ENCODE peak calls at places on chromosomes 5 and 9, in nine cellular contexts. One of them, this sample, is unnamed.

GRCh38 chr9:73370053-73370452 is 218.4 kb downstream of the ANXA1 start:
- DNase-seq in hepatic stellate cell: no peak
- DNase-seq in type B pancreatic cell: no peak
- DNase-seq in HFF-Myc: no peak
- DNase-seq in substantia nigra: no peak
- DNase-seq in NCI-H1436: peak
- DNase-seq in activated CD8-positive, alpha-beta memory T cell treated with anti-CD3 and anti-CD28 coated beads, Interleukin-2, amount 50 U/mL, for 48 hours: no peak
- DNase-seq in T-helper 1 cell: no peak
- DNase-seq in HEK293T: no peak
- DNase-seq in this sample: no peak

GRCh38 chr9:128191406-128192046 is at the start of gene CIZ1:
- DNase-seq in hepatic stellate cell: peak
- DNase-seq in type B pancreatic cell: peak
- DNase-seq in HFF-Myc: no peak
- DNase-seq in substantia nigra: peak
- DNase-seq in NCI-H1436: peak
- DNase-seq in activated CD8-positive, alpha-beta memory T cell treated with anti-CD3 and anti-CD28 coated beads, Interleukin-2, amount 50 U/mL, for 48 hours: peak
- DNase-seq in T-helper 1 cell: peak
- DNase-seq in HEK293T: peak
- DNase-seq in this sample: peak

GRCh38 chr9:124854161-124854560 is 901 bp downstream of the WDR38 start:
- DNase-seq in hepatic stellate cell: no peak
- DNase-seq in type B pancreatic cell: no peak
- DNase-seq in HFF-Myc: no peak
- DNase-seq in substantia nigra: no peak
- DNase-seq in NCI-H1436: no peak
- DNase-seq in activated CD8-positive, alpha-beta memory T cell treated with anti-CD3 and anti-CD28 coated beads, Interleukin-2, amount 50 U/mL, for 48 hours: no peak
- DNase-seq in T-helper 1 cell: no peak
- DNase-seq in HEK293T: no peak
- DNase-seq in this sample: no peak

GRCh38 chr5:80988419-80988925 is 28.3 kb downstream of the RASGRF2 start:
- DNase-seq in hepatic stellate cell: no peak
- DNase-seq in type B pancreatic cell: no peak
- DNase-seq in HFF-Myc: no peak
- DNase-seq in substantia nigra: no peak
- DNase-seq in NCI-H1436: no peak
- DNase-seq in activated CD8-positive, alpha-beta memory T cell treated with anti-CD3 and anti-CD28 coated beads, Interleukin-2, amount 50 U/mL, for 48 hours: no peak
- DNase-seq in T-helper 1 cell: no peak
- DNase-seq in HEK293T: no peak
- DNase-seq in this sample: no peak

GRCh38 chr5:129367883-129368282 is 92.2 kb upstream of the ADAMTS19 start:
- DNase-seq in hepatic stellate cell: no peak
- DNase-seq in type B pancreatic cell: no peak
- DNase-seq in HFF-Myc: no peak
- DNase-seq in substantia nigra: no peak
- DNase-seq in NCI-H1436: no peak
- DNase-seq in activated CD8-positive, alpha-beta memory T cell treated with anti-CD3 and anti-CD28 coated beads, Interleukin-2, amount 50 U/mL, for 48 hours: no peak
- DNase-seq in T-helper 1 cell: no peak
- DNase-seq in HEK293T: no peak
- DNase-seq in this sample: no peak

GRCh38 chr5:170363671-170364070 is 25.5 kb downstream of the KCNMB1 start:
- DNase-seq in hepatic stellate cell: no peak
- DNase-seq in type B pancreatic cell: no peak
- DNase-seq in HFF-Myc: no peak
- DNase-seq in substantia nigra: peak
- DNase-seq in NCI-H1436: no peak
- DNase-seq in activated CD8-positive, alpha-beta memory T cell treated with anti-CD3 and anti-CD28 coated beads, Interleukin-2, amount 50 U/mL, for 48 hours: no peak
- DNase-seq in T-helper 1 cell: no peak
- DNase-seq in HEK293T: no peak
- DNase-seq in this sample: no peak

GRCh38 chr5:150644496-150644895 is 4.0 kb downstream of the SYNPO start:
- DNase-seq in hepatic stellate cell: no peak
- DNase-seq in type B pancreatic cell: no peak
- DNase-seq in HFF-Myc: no peak
- DNase-seq in substantia nigra: no peak
- DNase-seq in NCI-H1436: no peak
- DNase-seq in activated CD8-positive, alpha-beta memory T cell treated with anti-CD3 and anti-CD28 coated beads, Interleukin-2, amount 50 U/mL, for 48 hours: no peak
- DNase-seq in T-helper 1 cell: no peak
- DNase-seq in HEK293T: no peak
- DNase-seq in this sample: no peak

GRCh38 chr5:149614034-149614907 is 33.0 kb downstream of the ARHGEF37 start:
- DNase-seq in hepatic stellate cell: no peak
- DNase-seq in type B pancreatic cell: no peak
- DNase-seq in HFF-Myc: no peak
- DNase-seq in substantia nigra: no peak
- DNase-seq in NCI-H1436: no peak
- DNase-seq in activated CD8-positive, alpha-beta memory T cell treated with anti-CD3 and anti-CD28 coated beads, Interleukin-2, amount 50 U/mL, for 48 hours: no peak
- DNase-seq in T-helper 1 cell: no peak
- DNase-seq in HEK293T: no peak
- DNase-seq in this sample: no peak

GRCh38 chr9:72046593-72047456 is 13.6 kb downstream of the C9orf57 start:
- DNase-seq in hepatic stellate cell: no peak
- DNase-seq in type B pancreatic cell: no peak
- DNase-seq in HFF-Myc: no peak
- DNase-seq in substantia nigra: no peak
- DNase-seq in NCI-H1436: no peak
- DNase-seq in activated CD8-positive, alpha-beta memory T cell treated with anti-CD3 and anti-CD28 coated beads, Interleukin-2, amount 50 U/mL, for 48 hours: no peak
- DNase-seq in T-helper 1 cell: no peak
- DNase-seq in HEK293T: no peak
- DNase-seq in this sample: no peak

GRCh38 chr5:98902733-98903132 is 26.1 kb downstream of the CHD1 start:
- DNase-seq in hepatic stellate cell: peak
- DNase-seq in type B pancreatic cell: no peak
- DNase-seq in HFF-Myc: no peak
- DNase-seq in substantia nigra: no peak
- DNase-seq in NCI-H1436: no peak
- DNase-seq in activated CD8-positive, alpha-beta memory T cell treated with anti-CD3 and anti-CD28 coated beads, Interleukin-2, amount 50 U/mL, for 48 hours: no peak
- DNase-seq in T-helper 1 cell: no peak
- DNase-seq in HEK293T: no peak
- DNase-seq in this sample: no peak

GRCh38 chr5:181243521-181244307 is at the start of gene RACK1:
- DNase-seq in hepatic stellate cell: peak
- DNase-seq in type B pancreatic cell: peak
- DNase-seq in HFF-Myc: no peak
- DNase-seq in substantia nigra: no peak
- DNase-seq in NCI-H1436: no peak
- DNase-seq in activated CD8-positive, alpha-beta memory T cell treated with anti-CD3 and anti-CD28 coated beads, Interleukin-2, amount 50 U/mL, for 48 hours: peak
- DNase-seq in T-helper 1 cell: peak
- DNase-seq in HEK293T: peak
- DNase-seq in this sample: no peak

GRCh38 chr9:133891741-133892140 is 100.4 kb downstream of the VAV2 start:
- DNase-seq in hepatic stellate cell: no peak
- DNase-seq in type B pancreatic cell: no peak
- DNase-seq in HFF-Myc: no peak
- DNase-seq in substantia nigra: no peak
- DNase-seq in NCI-H1436: no peak
- DNase-seq in activated CD8-positive, alpha-beta memory T cell treated with anti-CD3 and anti-CD28 coated beads, Interleukin-2, amount 50 U/mL, for 48 hours: no peak
- DNase-seq in T-helper 1 cell: no peak
- DNase-seq in HEK293T: no peak
- DNase-seq in this sample: no peak

GRCh38 chr9:36575411-36575882 is 2.8 kb downstream of the MELK start:
- DNase-seq in hepatic stellate cell: peak
- DNase-seq in type B pancreatic cell: no peak
- DNase-seq in HFF-Myc: no peak
- DNase-seq in substantia nigra: no peak
- DNase-seq in NCI-H1436: no peak
- DNase-seq in activated CD8-positive, alpha-beta memory T cell treated with anti-CD3 and anti-CD28 coated beads, Interleukin-2, amount 50 U/mL, for 48 hours: no peak
- DNase-seq in T-helper 1 cell: no peak
- DNase-seq in HEK293T: no peak
- DNase-seq in this sample: no peak

GRCh38 chr9:33797837-33798236 is 2.5 kb downstream of the PRSS3 start:
- DNase-seq in hepatic stellate cell: no peak
- DNase-seq in type B pancreatic cell: no peak
- DNase-seq in HFF-Myc: no peak
- DNase-seq in substantia nigra: no peak
- DNase-seq in NCI-H1436: no peak
- DNase-seq in activated CD8-positive, alpha-beta memory T cell treated with anti-CD3 and anti-CD28 coated beads, Interleukin-2, amount 50 U/mL, for 48 hours: no peak
- DNase-seq in T-helper 1 cell: no peak
- DNase-seq in HEK293T: no peak
- DNase-seq in this sample: no peak

GRCh38 chr5:54707841-54708240 is 190.3 kb downstream of the SNX18 start:
- DNase-seq in hepatic stellate cell: no peak
- DNase-seq in type B pancreatic cell: no peak
- DNase-seq in HFF-Myc: no peak
- DNase-seq in substantia nigra: no peak
- DNase-seq in NCI-H1436: no peak
- DNase-seq in activated CD8-positive, alpha-beta memory T cell treated with anti-CD3 and anti-CD28 coated beads, Interleukin-2, amount 50 U/mL, for 48 hours: no peak
- DNase-seq in T-helper 1 cell: no peak
- DNase-seq in HEK293T: no peak
- DNase-seq in this sample: no peak

GRCh38 chr9:12875216-12875615 is 100.4 kb downstream of the LURAP1L start:
- DNase-seq in hepatic stellate cell: no peak
- DNase-seq in type B pancreatic cell: no peak
- DNase-seq in HFF-Myc: no peak
- DNase-seq in substantia nigra: no peak
- DNase-seq in NCI-H1436: no peak
- DNase-seq in activated CD8-positive, alpha-beta memory T cell treated with anti-CD3 and anti-CD28 coated beads, Interleukin-2, amount 50 U/mL, for 48 hours: no peak
- DNase-seq in T-helper 1 cell: no peak
- DNase-seq in HEK293T: no peak
- DNase-seq in this sample: no peak

GRCh38 chr5:168603776-168604175 is 24.6 kb upstream of the PANK3 start:
- DNase-seq in hepatic stellate cell: no peak
- DNase-seq in type B pancreatic cell: no peak
- DNase-seq in HFF-Myc: no peak
- DNase-seq in substantia nigra: no peak
- DNase-seq in NCI-H1436: no peak
- DNase-seq in activated CD8-positive, alpha-beta memory T cell treated with anti-CD3 and anti-CD28 coated beads, Interleukin-2, amount 50 U/mL, for 48 hours: no peak
- DNase-seq in T-helper 1 cell: no peak
- DNase-seq in HEK293T: no peak
- DNase-seq in this sample: no peak

GRCh38 chr9:114207034-114207815 is 51.9 kb downstream of the COL27A1 start:
- DNase-seq in hepatic stellate cell: peak
- DNase-seq in type B pancreatic cell: no peak
- DNase-seq in HFF-Myc: no peak
- DNase-seq in substantia nigra: peak
- DNase-seq in NCI-H1436: no peak
- DNase-seq in activated CD8-positive, alpha-beta memory T cell treated with anti-CD3 and anti-CD28 coated beads, Interleukin-2, amount 50 U/mL, for 48 hours: no peak
- DNase-seq in T-helper 1 cell: no peak
- DNase-seq in HEK293T: no peak
- DNase-seq in this sample: no peak

GRCh38 chr5:79771387-79771786 is 81.8 kb downstream of the CMYA5 start:
- DNase-seq in hepatic stellate cell: peak
- DNase-seq in type B pancreatic cell: no peak
- DNase-seq in HFF-Myc: peak
- DNase-seq in substantia nigra: no peak
- DNase-seq in NCI-H1436: no peak
- DNase-seq in activated CD8-positive, alpha-beta memory T cell treated with anti-CD3 and anti-CD28 coated beads, Interleukin-2, amount 50 U/mL, for 48 hours: no peak
- DNase-seq in T-helper 1 cell: no peak
- DNase-seq in HEK293T: peak
- DNase-seq in this sample: no peak

GRCh38 chr5:174750720-174751119 is 26.3 kb downstream of the MSX2 start:
- DNase-seq in hepatic stellate cell: no peak
- DNase-seq in type B pancreatic cell: no peak
- DNase-seq in HFF-Myc: no peak
- DNase-seq in substantia nigra: no peak
- DNase-seq in NCI-H1436: no peak
- DNase-seq in activated CD8-positive, alpha-beta memory T cell treated with anti-CD3 and anti-CD28 coated beads, Interleukin-2, amount 50 U/mL, for 48 hours: no peak
- DNase-seq in T-helper 1 cell: no peak
- DNase-seq in HEK293T: no peak
- DNase-seq in this sample: no peak

GRCh38 chr9:68685770-68686169 is 19.3 kb upstream of the PIP5K1B start:
- DNase-seq in hepatic stellate cell: no peak
- DNase-seq in type B pancreatic cell: no peak
- DNase-seq in HFF-Myc: no peak
- DNase-seq in substantia nigra: no peak
- DNase-seq in NCI-H1436: no peak
- DNase-seq in activated CD8-positive, alpha-beta memory T cell treated with anti-CD3 and anti-CD28 coated beads, Interleukin-2, amount 50 U/mL, for 48 hours: no peak
- DNase-seq in T-helper 1 cell: no peak
- DNase-seq in HEK293T: peak
- DNase-seq in this sample: no peak

GRCh38 chr5:31362931-31363568 is 168.8 kb downstream of the DROSHA start:
- DNase-seq in hepatic stellate cell: no peak
- DNase-seq in type B pancreatic cell: no peak
- DNase-seq in HFF-Myc: no peak
- DNase-seq in substantia nigra: no peak
- DNase-seq in NCI-H1436: no peak
- DNase-seq in activated CD8-positive, alpha-beta memory T cell treated with anti-CD3 and anti-CD28 coated beads, Interleukin-2, amount 50 U/mL, for 48 hours: no peak
- DNase-seq in T-helper 1 cell: no peak
- DNase-seq in HEK293T: no peak
- DNase-seq in this sample: no peak

GRCh38 chr9:14018061-14018460 is 295.9 kb downstream of the NFIB start:
- DNase-seq in hepatic stellate cell: no peak
- DNase-seq in type B pancreatic cell: no peak
- DNase-seq in HFF-Myc: no peak
- DNase-seq in substantia nigra: no peak
- DNase-seq in NCI-H1436: no peak
- DNase-seq in activated CD8-positive, alpha-beta memory T cell treated with anti-CD3 and anti-CD28 coated beads, Interleukin-2, amount 50 U/mL, for 48 hours: no peak
- DNase-seq in T-helper 1 cell: no peak
- DNase-seq in HEK293T: no peak
- DNase-seq in this sample: no peak

GRCh38 chr5:150124111-150124557 is 31.5 kb downstream of the PDGFRB start:
- DNase-seq in hepatic stellate cell: no peak
- DNase-seq in type B pancreatic cell: no peak
- DNase-seq in HFF-Myc: no peak
- DNase-seq in substantia nigra: no peak
- DNase-seq in NCI-H1436: no peak
- DNase-seq in activated CD8-positive, alpha-beta memory T cell treated with anti-CD3 and anti-CD28 coated beads, Interleukin-2, amount 50 U/mL, for 48 hours: no peak
- DNase-seq in T-helper 1 cell: no peak
- DNase-seq in HEK293T: no peak
- DNase-seq in this sample: no peak

GRCh38 chr9:111190352-111190751 is 139.7 kb downstream of the OR2K2 start:
- DNase-seq in hepatic stellate cell: no peak
- DNase-seq in type B pancreatic cell: no peak
- DNase-seq in HFF-Myc: no peak
- DNase-seq in substantia nigra: no peak
- DNase-seq in NCI-H1436: no peak
- DNase-seq in activated CD8-positive, alpha-beta memory T cell treated with anti-CD3 and anti-CD28 coated beads, Interleukin-2, amount 50 U/mL, for 48 hours: no peak
- DNase-seq in T-helper 1 cell: no peak
- DNase-seq in HEK293T: no peak
- DNase-seq in this sample: no peak

GRCh38 chr5:6453937-6454560 is 5.4 kb downstream of the UBE2QL1 start:
- DNase-seq in hepatic stellate cell: no peak
- DNase-seq in type B pancreatic cell: no peak
- DNase-seq in HFF-Myc: no peak
- DNase-seq in substantia nigra: no peak
- DNase-seq in NCI-H1436: no peak
- DNase-seq in activated CD8-positive, alpha-beta memory T cell treated with anti-CD3 and anti-CD28 coated beads, Interleukin-2, amount 50 U/mL, for 48 hours: no peak
- DNase-seq in T-helper 1 cell: no peak
- DNase-seq in HEK293T: no peak
- DNase-seq in this sample: no peak

GRCh38 chr9:75797181-75797580 is 93.3 kb upstream of the PCSK5 start:
- DNase-seq in hepatic stellate cell: no peak
- DNase-seq in type B pancreatic cell: no peak
- DNase-seq in HFF-Myc: no peak
- DNase-seq in substantia nigra: no peak
- DNase-seq in NCI-H1436: no peak
- DNase-seq in activated CD8-positive, alpha-beta memory T cell treated with anti-CD3 and anti-CD28 coated beads, Interleukin-2, amount 50 U/mL, for 48 hours: no peak
- DNase-seq in T-helper 1 cell: no peak
- DNase-seq in HEK293T: no peak
- DNase-seq in this sample: no peak

GRCh38 chr5:67971223-67971830 is 244.2 kb upstream of the PIK3R1 start:
- DNase-seq in hepatic stellate cell: no peak
- DNase-seq in type B pancreatic cell: no peak
- DNase-seq in HFF-Myc: no peak
- DNase-seq in substantia nigra: no peak
- DNase-seq in NCI-H1436: no peak
- DNase-seq in activated CD8-positive, alpha-beta memory T cell treated with anti-CD3 and anti-CD28 coated beads, Interleukin-2, amount 50 U/mL, for 48 hours: no peak
- DNase-seq in T-helper 1 cell: no peak
- DNase-seq in HEK293T: no peak
- DNase-seq in this sample: no peak

GRCh38 chr5:151255621-151256286 is 2.8 kb downstream of the GM2A start:
- DNase-seq in hepatic stellate cell: no peak
- DNase-seq in type B pancreatic cell: no peak
- DNase-seq in HFF-Myc: no peak
- DNase-seq in substantia nigra: no peak
- DNase-seq in NCI-H1436: no peak
- DNase-seq in activated CD8-positive, alpha-beta memory T cell treated with anti-CD3 and anti-CD28 coated beads, Interleukin-2, amount 50 U/mL, for 48 hours: no peak
- DNase-seq in T-helper 1 cell: no peak
- DNase-seq in HEK293T: no peak
- DNase-seq in this sample: no peak

GRCh38 chr5:140391312-140391711 is 10.3 kb upstream of the ANKHD1 start:
- DNase-seq in hepatic stellate cell: no peak
- DNase-seq in type B pancreatic cell: no peak
- DNase-seq in HFF-Myc: no peak
- DNase-seq in substantia nigra: no peak
- DNase-seq in NCI-H1436: no peak
- DNase-seq in activated CD8-positive, alpha-beta memory T cell treated with anti-CD3 and anti-CD28 coated beads, Interleukin-2, amount 50 U/mL, for 48 hours: no peak
- DNase-seq in T-helper 1 cell: no peak
- DNase-seq in HEK293T: no peak
- DNase-seq in this sample: no peak

GRCh38 chr9:128392302-128393152 is 21.4 kb downstream of the URM1 start:
- DNase-seq in hepatic stellate cell: no peak
- DNase-seq in type B pancreatic cell: no peak
- DNase-seq in HFF-Myc: no peak
- DNase-seq in substantia nigra: no peak
- DNase-seq in NCI-H1436: no peak
- DNase-seq in activated CD8-positive, alpha-beta memory T cell treated with anti-CD3 and anti-CD28 coated beads, Interleukin-2, amount 50 U/mL, for 48 hours: no peak
- DNase-seq in T-helper 1 cell: no peak
- DNase-seq in HEK293T: no peak
- DNase-seq in this sample: no peak